ENCODE peak calls at places on chromosome 15, in nine cellular contexts. Y is HFF-Myc; O is heart left ventricle; X is NCI-H1105; B is D341Med; D is left colon; H is T-helper 2 cell treated with Interferon-gamma antibody and Interleukin-4, amounts not matched to agents 5 μg/mL and 100 μg/mL, for 36 hours; G is EL; V is D721Med. U is an unnamed sample.

GRCh38 chr15:79071901-79072300 is 18.7 kb downstream of the RASGRF1 start:
- DNase-seq in X (no peak), O (peak), Y (no peak), B (no peak), V (no peak), G (no peak), D (no peak), H (no peak), U (no peak)

GRCh38 chr15:42890161-42890913 is 30.2 kb downstream of the TTBK2 start:
- DNase-seq in G (peak), X (no peak), Y (peak), O (no peak), D (no peak), V (no peak), H (no peak), B (no peak), U (no peak)

GRCh38 chr15:23035964-23036566 is 3.3 kb downstream of the TUBGCP5 start:
- DNase-seq in O (no peak), X (no peak), V (peak), G (peak), Y (peak), H (peak), B (peak), D (no peak), U (peak)

GRCh38 chr15:56234804-56235203 is 8.9 kb downstream of the RFX7 start:
- DNase-seq in B (no peak), G (no peak), D (no peak), O (no peak), V (no peak), H (no peak), Y (no peak), X (no peak), U (no peak)

GRCh38 chr15:83784975-83785374 is 131.1 kb downstream of the ADAMTSL3 start:
- DNase-seq in H (no peak), G (peak), O (no peak), B (no peak), Y (no peak), V (no peak), X (no peak), D (no peak), U (no peak)

GRCh38 chr15:67024322-67024997 is 40.9 kb upstream of the SMAD3 start:
- DNase-seq in Y (peak), X (no peak), O (peak), V (no peak), B (no peak), H (peak), G (peak), D (peak), U (no peak)

GRCh38 chr15:92205255-92205739 is 188.4 kb upstream of the ST8SIA2 start:
- DNase-seq in X (no peak), H (no peak), B (no peak), D (no peak), V (no peak), Y (no peak), G (no peak), O (peak), U (no peak)

GRCh38 chr15:80207887-80208286 is 44.1 kb downstream of the CTXND1 start:
- DNase-seq in B (no peak), O (no peak), Y (no peak), D (no peak), G (no peak), V (no peak), H (no peak), X (no peak), U (no peak)

GRCh38 chr15:97084650-97085049 is 754.1 kb downstream of the NR2F2 start:
- DNase-seq in X (no peak), G (peak), D (no peak), V (no peak), Y (no peak), B (no peak), O (no peak), H (no peak), U (no peak)